ENCODE peak calls at places on chromosomes 7 and 10, in nine cellular contexts. Z is caudate nucleus; N is KBM-7; S is T-cell; T is stimulated activated naive CD8-positive, alpha-beta T cell treated with anti-CD3 and anti-CD28 coated beads, Interleukin-15, Interleukin-2, amounts not matched to agents 100 U/mL and 50 U/mL, for 24 hours; U is progenitor cell of endocrine pancreas; B is GM12891; I is thoracic aorta; Y is astrocyte of the cerebellum. R is an unnamed sample.

GRCh38 chr7:69868921-69869320 is 270.6 kb downstream of the AUTS2 start:
- DNase-seq in T (no peak), Y (no peak), I (no peak), B (no peak), N (no peak), U (no peak), Z (no peak), S (no peak), R (no peak)

GRCh38 chr7:1961776-1962276 is 270.9 kb downstream of the MAD1L1 start:
- DNase-seq in S (peak), U (no peak), B (no peak), I (no peak), N (peak), Y (peak), T (peak), Z (no peak), R (no peak)

GRCh38 chr7:71377062-71377461 is 245.1 kb downstream of the GALNT17 start:
- DNase-seq in I (no peak), Y (no peak), Z (no peak), T (no peak), S (no peak), N (no peak), B (no peak), U (no peak), R (no peak)

GRCh38 chr10:62016477-62017140 is 115.1 kb downstream of the ARID5B start:
- DNase-seq in U (no peak), Z (no peak), Y (no peak), I (no peak), B (no peak), T (no peak), N (peak), S (no peak), R (no peak)

GRCh38 chr10:17144757-17145156 is 15.1 kb upstream of the CUBN start:
- DNase-seq in B (no peak), N (no peak), U (no peak), I (no peak), Y (no peak), T (peak), S (no peak), Z (no peak), R (no peak)

GRCh38 chr7:129376076-129376777 is 58.0 kb upstream of the STRIP2 start:
- DNase-seq in T (peak), Z (no peak), N (peak), B (no peak), U (no peak), Y (peak), S (peak), I (no peak), R (peak)

GRCh38 chr10:94125856-94126255 is 132.1 kb downstream of the PLCE1 start:
- DNase-seq in N (no peak), S (no peak), Z (no peak), B (no peak), T (no peak), U (no peak), I (no peak), Y (peak), R (no peak)

GRCh38 chr7:15755061-15755460 is 68.6 kb upstream of the MEOX2 start:
- DNase-seq in S (no peak), B (no peak), N (no peak), I (no peak), Y (peak), U (no peak), Z (no peak), T (no peak), R (no peak)

GRCh38 chr10:44947356-44948152 is 12.0 kb upstream of the RASSF4 start:
- DNase-seq in N (no peak), Z (no peak), B (no peak), T (no peak), Y (no peak), I (no peak), S (no peak), U (no peak), R (no peak)

GRCh38 chr10:129838794-129839193 is 125.3 kb downstream of the EBF3 start:
- DNase-seq in I (no peak), N (no peak), Z (no peak), U (no peak), T (no peak), S (no peak), B (no peak), Y (no peak), R (no peak)

GRCh38 chr10:37856881-37857286 is 526 bp downstream of the ZNF248 start:
- DNase-seq in U (no peak), Z (no peak), N (no peak), I (no peak), S (peak), T (peak), Y (no peak), B (no peak), R (no peak)

GRCh38 chr10:119287613-119287991 is 80.2 kb downstream of the GRK5 start:
- DNase-seq in S (no peak), Z (no peak), N (no peak), T (no peak), B (no peak), I (no peak), Y (no peak), U (no peak), R (no peak)

GRCh38 chr10:61981460-61981859 is 80.0 kb downstream of the ARID5B start:
- DNase-seq in I (no peak), Z (no peak), U (no peak), B (no peak), T (no peak), Y (no peak), N (no peak), S (no peak), R (no peak)

GRCh38 chr10:110781139-110781538 is 90.6 kb upstream of the PDCD4 start:
- DNase-seq in Z (no peak), I (no peak), Y (no peak), S (no peak), T (no peak), U (no peak), N (no peak), B (no peak), R (no peak)

GRCh38 chr7:131800008-131800407 is 243.6 kb upstream of the PODXL start:
- DNase-seq in S (no peak), Z (no peak), I (no peak), N (no peak), Y (no peak), U (no peak), T (no peak), B (no peak), R (no peak)

GRCh38 chr7:80943342-80943741 is 24.5 kb upstream of the SEMA3C start:
- DNase-seq in U (no peak), Z (no peak), B (no peak), Y (no peak), N (no peak), I (no peak), S (no peak), T (no peak), R (no peak)

GRCh38 chr7:64463636-64464375 is 99.1 kb downstream of the ZNF680 start:
- DNase-seq in U (no peak), Y (no peak), S (no peak), N (no peak), Z (no peak), B (no peak), T (peak), I (peak), R (no peak)

GRCh38 chr10:133324198-133324792 is 12.4 kb downstream of the CALY start:
- DNase-seq in U (no peak), Y (no peak), B (peak), N (no peak), Z (peak), S (peak), T (peak), I (no peak), R (no peak)

GRCh38 chr7:4958477-4959301 is at the start of gene MMD2:
- DNase-seq in U (no peak), Z (no peak), T (no peak), B (no peak), S (no peak), N (no peak), I (no peak), Y (no peak), R (no peak)

GRCh38 chr7:5143935-5144903 is 45.8 kb upstream of the WIPI2 start:
- DNase-seq in T (peak), Z (no peak), U (no peak), I (no peak), N (no peak), B (peak), S (peak), Y (no peak), R (peak)

GRCh38 chr10:72567421-72567820 is 58.5 kb downstream of the MICU1 start:
- DNase-seq in N (no peak), B (no peak), T (no peak), Z (no peak), Y (no peak), S (no peak), I (no peak), U (no peak), R (no peak)

GRCh38 chr10:82691211-82691610 is 816.2 kb downstream of the NRG3 start:
- DNase-seq in B (no peak), I (no peak), Z (no peak), N (no peak), U (no peak), T (no peak), S (no peak), Y (no peak), R (no peak)

GRCh38 chr7:3888096-3888495 is 587.0 kb downstream of the SDK1 start:
- DNase-seq in I (no peak), S (no peak), T (no peak), U (no peak), N (no peak), Y (peak), B (no peak), Z (no peak), R (no peak)

GRCh38 chr10:67011981-67012380 is 86.1 kb downstream of the LRRTM3 start:
- DNase-seq in B (no peak), N (no peak), S (no peak), U (no peak), Y (no peak), T (no peak), Z (no peak), I (no peak), R (no peak)

GRCh38 chr7:91459539-91459938 is 195.3 kb downstream of the FZD1 start:
- DNase-seq in T (no peak), B (no peak), Z (no peak), I (no peak), N (no peak), Y (no peak), U (no peak), S (no peak), R (no peak)

GRCh38 chr7:98163704-98164478 is 47.3 kb upstream of the BHLHA15 start:
- DNase-seq in I (no peak), Y (no peak), T (no peak), S (no peak), Z (no peak), B (no peak), U (no peak), N (no peak), R (no peak)

GRCh38 chr10:58225654-58226053 is 42.0 kb downstream of the IPMK start:
- DNase-seq in Y (no peak), T (no peak), U (no peak), B (no peak), Z (no peak), S (no peak), N (no peak), I (no peak), R (no peak)

GRCh38 chr10:69490876-69491275 is 39.6 kb downstream of the TSPAN15 start:
- DNase-seq in Y (no peak), T (no peak), S (no peak), N (no peak), Z (no peak), U (no peak), I (no peak), B (no peak), R (no peak)

GRCh38 chr10:133438711-133439273 is 14.4 kb upstream of the SPRN start:
- DNase-seq in I (no peak), Z (no peak), U (no peak), S (no peak), T (no peak), N (peak), B (peak), Y (no peak), R (peak)

GRCh38 chr7:98640375-98640774 is 23.3 kb downstream of the NPTX2 start:
- DNase-seq in B (no peak), Z (no peak), I (no peak), S (no peak), T (no peak), U (no peak), N (no peak), Y (no peak), R (no peak)

GRCh38 chr7:148264933-148265557 is 325.5 kb upstream of the C7orf33 start:
- DNase-seq in I (no peak), N (peak), T (no peak), S (no peak), Z (no peak), U (no peak), Y (peak), B (no peak), R (no peak)

GRCh38 chr10:71623098-71623985 is 96.2 kb downstream of the C10orf105 start:
- DNase-seq in T (no peak), I (no peak), S (no peak), Y (no peak), Z (no peak), U (no peak), N (peak), B (no peak), R (no peak)

R was measured in GM12892.